ENCODE peak calls at places on chromosomes 5 and 9, in five cellular contexts. Y, F, W, L and H are unnamed samples.

GRCh38 chr9:6922680-6923079 is 164.9 kb downstream of the KDM4C start:
- DNase-seq in Y (no peak), F (no peak), W (no peak), L (no peak), H (no peak)

GRCh38 chr5:14174235-14174636 is 31.1 kb downstream of the TRIO start:
- DNase-seq in Y (no peak), F (no peak), W (peak; percentile 63), L (no peak), H (peak; percentile 25)

GRCh38 chr9:120702075-120702474 is 12.2 kb downstream of the MEGF9 start:
- DNase-seq in Y (no peak), F (peak; percentile 54), W (no peak), L (no peak), H (no peak)

GRCh38 chr5:109161914-109162683 is 247.7 kb downstream of the PJA2 start:
- DNase-seq in Y (no peak), F (no peak), W (peak; percentile 34), L (no peak), H (no peak)

GRCh38 chr9:7368410-7369292 is 430.9 kb downstream of the DMAC1 start:
- DNase-seq in Y (no peak), F (no peak), W (no peak), L (no peak), H (no peak)

GRCh38 chr9:92716557-92716956 is 46.6 kb upstream of the IPPK start:
- DNase-seq in Y (peak; percentile 17), F (peak; percentile 47), W (no peak), L (peak; percentile 76), H (peak; percentile 97)

GRCh38 chr9:116435706-116436105 is 251.4 kb upstream of the TRIM32 start:
- DNase-seq in Y (no peak), F (no peak), W (no peak), L (no peak), H (no peak)

GRCh38 chr5:147504001-147504400 is 5.9 kb downstream of the DPYSL3 start:
- DNase-seq in Y (no peak), F (no peak), W (no peak), L (no peak), H (no peak)

GRCh38 chr9:14238518-14238917 is 75.4 kb downstream of the NFIB start:
- DNase-seq in Y (no peak), F (peak; percentile 40), W (no peak), L (no peak), H (no peak)

GRCh38 chr9:108142504-108143201 is 653.1 kb upstream of the KLF4 start:
- DNase-seq in Y (no peak), F (no peak), W (no peak), L (no peak), H (peak; percentile 17)

GRCh38 chr5:119315516-119315949 is 40.3 kb upstream of the TNFAIP8 start:
- DNase-seq in Y (no peak), F (peak; percentile 31), W (peak; percentile 69), L (peak; percentile 77), H (no peak)
- TF ChIP-seq ATF2 in Y (no peak), F (no peak), W (no peak), L (no peak), H (no peak)

DNA sequence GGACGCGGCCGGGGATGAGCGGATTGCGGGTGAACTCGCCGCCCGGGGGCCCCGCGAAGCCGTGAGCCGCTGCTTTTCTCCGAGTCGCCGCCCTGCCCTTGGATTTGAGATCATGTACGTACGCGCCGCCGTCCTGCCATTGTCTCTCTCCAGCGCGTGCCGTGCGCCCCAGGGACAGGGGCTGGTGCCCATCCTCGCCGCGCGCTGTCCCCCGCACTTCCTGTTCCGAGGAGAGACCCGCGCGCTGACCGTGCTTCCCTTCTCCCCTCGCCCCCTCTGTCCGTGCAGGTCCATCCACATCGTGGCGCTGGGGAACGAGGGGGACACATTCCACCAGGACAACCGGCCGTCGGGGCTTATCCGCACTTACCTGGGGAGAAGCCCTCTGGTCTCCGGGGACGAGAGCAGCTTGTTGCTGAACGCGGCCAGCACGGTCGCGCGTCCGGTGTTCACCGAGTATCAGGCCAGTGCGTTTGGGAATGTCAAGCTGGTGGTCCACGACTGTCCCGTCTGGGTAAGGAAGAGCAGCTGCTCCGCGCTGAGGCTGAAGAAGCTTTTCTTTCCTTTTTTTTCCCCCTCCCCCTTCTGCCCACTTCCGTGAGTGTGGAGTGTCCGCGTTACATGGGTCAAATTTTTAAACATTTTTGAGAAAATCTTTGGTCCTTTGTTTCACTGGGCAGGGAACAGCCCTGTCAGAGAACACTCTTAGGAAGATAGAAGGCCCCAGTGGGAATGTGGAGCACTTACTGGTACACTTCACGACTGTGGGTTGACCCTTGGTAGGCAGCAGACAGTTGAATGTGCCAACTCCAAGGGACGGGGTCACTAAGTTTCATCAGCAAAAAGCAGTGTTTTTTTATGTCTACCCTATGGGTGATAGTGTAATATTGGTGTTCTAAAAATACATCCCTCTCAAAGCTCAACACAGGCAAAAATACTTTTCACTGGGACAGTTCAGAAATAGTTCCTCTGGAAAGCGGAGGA is 727 bp downstream of the RHOBTB3 start:
- DNase-seq in Y (no peak), F (peak; percentile 20), W (no peak), L (no peak), H (peak; percentile 65)
- TF ChIP-seq CREB1 in Y (no peak), F (no peak), W (no peak), L (no peak), H (no peak)

DNA sequence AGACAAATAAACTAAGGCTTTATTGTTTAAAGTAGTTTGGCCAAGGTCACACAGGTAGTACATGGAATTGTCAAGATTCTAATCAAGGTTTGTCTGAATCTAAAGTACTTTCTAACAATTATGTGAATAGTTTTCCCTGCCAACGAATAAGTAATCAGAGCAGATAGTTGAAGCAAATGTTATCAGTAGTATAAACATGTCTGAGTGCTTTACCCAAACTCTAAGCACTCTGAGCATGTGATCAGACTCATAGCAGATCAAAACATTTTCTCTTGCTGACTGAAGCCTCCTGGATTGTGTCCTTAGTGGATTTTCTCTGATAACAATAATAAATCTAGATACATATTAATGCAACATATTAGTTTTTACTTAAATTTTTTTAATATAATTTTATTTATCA is 995.1 kb downstream of the EFNA5 start:
- DNase-seq in Y (no peak), F (no peak), W (no peak), L (no peak), H (no peak)
- TF ChIP-seq ATF2 in Y (no peak), F (no peak), W (no peak), L (no peak), H (no peak)

DNA sequence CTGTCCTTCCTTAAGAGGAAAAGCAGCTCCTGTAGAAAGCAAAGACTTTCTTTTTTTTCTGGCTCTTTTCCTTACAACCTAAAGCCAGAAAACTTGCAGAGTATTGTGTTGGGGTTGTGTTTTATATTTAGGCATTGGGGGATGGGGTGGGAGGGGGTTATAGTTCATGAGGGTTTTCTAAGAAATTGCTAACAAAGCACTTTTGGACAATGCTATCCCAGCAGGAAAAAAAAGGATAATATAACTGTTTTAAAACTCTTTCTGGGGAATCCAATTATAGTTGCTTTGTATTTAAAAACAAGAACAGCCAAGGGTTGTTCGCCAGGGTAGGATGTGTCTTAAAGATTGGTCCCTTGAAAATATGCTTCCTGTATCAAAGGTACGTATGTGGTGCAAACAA is 42.3 kb downstream of the NR4A3 start:
- DNase-seq in Y (no peak), F (no peak), W (no peak), L (no peak), H (no peak)
- TF ChIP-seq CREB1 in Y (no peak), F (no peak), W (no peak), L (no peak), H (no peak)

GRCh38 chr5:157729858-157730257 is 1.4 kb upstream of the THG1L start:
- DNase-seq in Y (no peak), F (no peak), W (peak; percentile 83), L (no peak), H (no peak)
- TF ChIP-seq ATF2 in Y (no peak), F (no peak), W (peak; percentile 88), L (no peak), H (no peak)

GRCh38 chr9:109329274-109330258 is 8.7 kb upstream of the EPB41L4B start:
- DNase-seq in Y (no peak), F (peak; percentile 27), W (no peak), L (no peak), H (no peak)
- TF ChIP-seq CREB1 in Y (no peak), F (no peak), W (no peak), L (no peak), H (no peak)

DNA sequence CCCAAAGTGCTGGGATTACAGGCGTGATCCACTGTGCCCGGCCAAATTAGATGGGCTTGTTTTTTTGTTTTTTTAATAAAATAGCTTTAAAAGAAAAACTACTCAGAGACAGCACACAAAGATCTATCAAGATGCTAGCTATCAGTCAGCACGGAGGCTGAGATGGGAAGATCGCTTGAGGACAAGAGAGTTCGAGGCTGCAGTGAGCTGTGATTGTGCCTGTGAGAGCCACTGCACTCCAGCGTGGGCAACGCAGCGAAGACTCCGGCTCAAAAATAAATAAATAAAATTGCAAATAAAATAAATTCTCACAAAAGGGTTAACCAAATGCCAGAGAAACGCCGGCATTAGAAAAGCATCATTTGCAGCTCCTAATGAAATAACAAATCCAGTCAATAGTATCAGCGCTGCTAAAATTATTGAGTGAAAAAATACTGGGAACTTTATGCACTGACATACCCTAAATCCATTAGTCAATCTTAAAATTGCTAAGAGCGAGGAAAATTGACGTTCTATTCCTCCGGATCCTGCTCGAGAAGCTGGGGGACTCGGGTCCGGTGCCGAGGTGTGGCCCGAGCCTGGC is 698 bp downstream of the CPLANE1 start:
- DNase-seq in Y (no peak), F (no peak), W (peak; percentile 2), L (no peak), H (no peak)
- TF ChIP-seq ATF2 in Y (no peak), F (no peak), W (no peak), L (no peak), H (no peak)

GRCh38 chr9:95876595-95876994 is 1.1 kb downstream of the ERCC6L2 start:
- DNase-seq in Y (no peak), F (peak; percentile 12), W (no peak), L (peak; percentile 31), H (no peak)

GRCh38 chr9:95876138-95876444 is 600 bp downstream of the ERCC6L2 start:
- DNase-seq in Y (no peak), F (no peak), W (no peak), L (no peak), H (no peak)

GRCh38 chr9:95875305-95876137 is at the start of gene ERCC6L2:
- DNase-seq in Y (peak; percentile 98), F (peak; percentile 98), W (peak; percentile 93), L (peak; percentile 92), H (peak; percentile 96)

GRCh38 chr9:95874303-95874988 is 1.0 kb upstream of the ERCC6L2 start:
- DNase-seq in Y (no peak), F (peak; percentile 6), W (no peak), L (no peak), H (no peak)

GRCh38 chr9:95874989-95875304 is 544 bp upstream of the ERCC6L2 start:
- DNase-seq in Y (no peak), F (peak; percentile 7), W (no peak), L (peak; percentile 55), H (peak; percentile 17)
- TF ChIP-seq CREB1 in Y (no peak), F (no peak), W (no peak), L (no peak), H (no peak)